ENCODE peak calls at places on chromosomes 13 and 19, in nine cellular contexts. One of them, this sample, is unnamed.

GRCh38 chr19:45467115-45467455 is 711 bp upstream of the FOSB start:
- DNase-seq in heart right ventricle: no peak
- DNase-seq in foreskin fibroblast: no peak
- DNase-seq in stimulated activated CD4-positive, alpha-beta T cell treated with anti-CD3 and anti-CD28 coated beads, Interleukin-4, amount 100 ng/mL, for 24 hours: no peak
- DNase-seq in activated CD8-positive, alpha-beta memory T cell treated with anti-CD3 and anti-CD28 coated beads, Interleukin-2, amount 50 U/mL, for 48 hours: no peak
- DNase-seq in GM23338: peak; percentile 47
- DNase-seq in left ventricle myocardium inferior: no peak
- DNase-seq in activated CD4-positive, CD25-positive, alpha-beta regulatory T cell: no peak
- DNase-seq in fibroblast of mammary gland: no peak
- DNase-seq in this sample: no peak

GRCh38 chr13:32234914-32235313 is 80.2 kb downstream of the ZAR1L start:
- DNase-seq in heart right ventricle: no peak
- DNase-seq in foreskin fibroblast: no peak
- DNase-seq in stimulated activated CD4-positive, alpha-beta T cell treated with anti-CD3 and anti-CD28 coated beads, Interleukin-4, amount 100 ng/mL, for 24 hours: no peak
- DNase-seq in activated CD8-positive, alpha-beta memory T cell treated with anti-CD3 and anti-CD28 coated beads, Interleukin-2, amount 50 U/mL, for 48 hours: no peak
- DNase-seq in GM23338: no peak
- DNase-seq in left ventricle myocardium inferior: no peak
- DNase-seq in activated CD4-positive, CD25-positive, alpha-beta regulatory T cell: no peak
- DNase-seq in fibroblast of mammary gland: no peak
- DNase-seq in this sample: no peak

GRCh38 chr19:51093510-51094345 is 11.0 kb upstream of the KLK14 start:
- DNase-seq in heart right ventricle: no peak
- DNase-seq in foreskin fibroblast: no peak
- DNase-seq in stimulated activated CD4-positive, alpha-beta T cell treated with anti-CD3 and anti-CD28 coated beads, Interleukin-4, amount 100 ng/mL, for 24 hours: no peak
- DNase-seq in activated CD8-positive, alpha-beta memory T cell treated with anti-CD3 and anti-CD28 coated beads, Interleukin-2, amount 50 U/mL, for 48 hours: no peak
- DNase-seq in GM23338: no peak
- DNase-seq in left ventricle myocardium inferior: no peak
- DNase-seq in activated CD4-positive, CD25-positive, alpha-beta regulatory T cell: no peak
- DNase-seq in fibroblast of mammary gland: no peak
- DNase-seq in this sample: no peak

GRCh38 chr19:57747472-57747807 is 825 bp downstream of the ZNF776 start:
- DNase-seq in heart right ventricle: no peak
- DNase-seq in foreskin fibroblast: no peak
- DNase-seq in stimulated activated CD4-positive, alpha-beta T cell treated with anti-CD3 and anti-CD28 coated beads, Interleukin-4, amount 100 ng/mL, for 24 hours: no peak
- DNase-seq in activated CD8-positive, alpha-beta memory T cell treated with anti-CD3 and anti-CD28 coated beads, Interleukin-2, amount 50 U/mL, for 48 hours: no peak
- DNase-seq in GM23338: no peak
- DNase-seq in left ventricle myocardium inferior: no peak
- DNase-seq in activated CD4-positive, CD25-positive, alpha-beta regulatory T cell: no peak
- DNase-seq in fibroblast of mammary gland: no peak
- DNase-seq in this sample: no peak

GRCh38 chr19:55688422-55689218 is 13.6 kb downstream of the EPN1 start:
- DNase-seq in heart right ventricle: no peak
- DNase-seq in foreskin fibroblast: no peak
- DNase-seq in stimulated activated CD4-positive, alpha-beta T cell treated with anti-CD3 and anti-CD28 coated beads, Interleukin-4, amount 100 ng/mL, for 24 hours: no peak
- DNase-seq in activated CD8-positive, alpha-beta memory T cell treated with anti-CD3 and anti-CD28 coated beads, Interleukin-2, amount 50 U/mL, for 48 hours: no peak
- DNase-seq in GM23338: no peak
- DNase-seq in left ventricle myocardium inferior: peak; percentile 14
- DNase-seq in activated CD4-positive, CD25-positive, alpha-beta regulatory T cell: no peak
- DNase-seq in fibroblast of mammary gland: no peak
- DNase-seq in this sample: peak; percentile 62

GRCh38 chr19:6580313-6580712 is 10.6 kb downstream of the CD70 start:
- DNase-seq in heart right ventricle: no peak
- DNase-seq in foreskin fibroblast: peak; percentile 18
- DNase-seq in stimulated activated CD4-positive, alpha-beta T cell treated with anti-CD3 and anti-CD28 coated beads, Interleukin-4, amount 100 ng/mL, for 24 hours: no peak
- DNase-seq in activated CD8-positive, alpha-beta memory T cell treated with anti-CD3 and anti-CD28 coated beads, Interleukin-2, amount 50 U/mL, for 48 hours: no peak
- DNase-seq in GM23338: no peak
- DNase-seq in left ventricle myocardium inferior: no peak
- DNase-seq in activated CD4-positive, CD25-positive, alpha-beta regulatory T cell: no peak
- DNase-seq in fibroblast of mammary gland: peak; percentile 93
- DNase-seq in this sample: no peak

GRCh38 chr13:28339419-28339818 is 155.5 kb downstream of the FLT1 start:
- DNase-seq in heart right ventricle: no peak
- DNase-seq in foreskin fibroblast: peak; percentile 47
- DNase-seq in stimulated activated CD4-positive, alpha-beta T cell treated with anti-CD3 and anti-CD28 coated beads, Interleukin-4, amount 100 ng/mL, for 24 hours: no peak
- DNase-seq in activated CD8-positive, alpha-beta memory T cell treated with anti-CD3 and anti-CD28 coated beads, Interleukin-2, amount 50 U/mL, for 48 hours: no peak
- DNase-seq in GM23338: no peak
- DNase-seq in left ventricle myocardium inferior: no peak
- DNase-seq in activated CD4-positive, CD25-positive, alpha-beta regulatory T cell: no peak
- DNase-seq in fibroblast of mammary gland: peak; percentile 16
- DNase-seq in this sample: no peak

GRCh38 chr13:105763851-105764250 is 771.6 kb downstream of the EFNB2 start:
- DNase-seq in heart right ventricle: no peak
- DNase-seq in foreskin fibroblast: no peak
- DNase-seq in stimulated activated CD4-positive, alpha-beta T cell treated with anti-CD3 and anti-CD28 coated beads, Interleukin-4, amount 100 ng/mL, for 24 hours: no peak
- DNase-seq in activated CD8-positive, alpha-beta memory T cell treated with anti-CD3 and anti-CD28 coated beads, Interleukin-2, amount 50 U/mL, for 48 hours: no peak
- DNase-seq in GM23338: no peak
- DNase-seq in left ventricle myocardium inferior: no peak
- DNase-seq in activated CD4-positive, CD25-positive, alpha-beta regulatory T cell: no peak
- DNase-seq in fibroblast of mammary gland: peak; percentile 1
- DNase-seq in this sample: no peak

GRCh38 chr13:58852076-58852475 is 1220.5 kb downstream of the PCDH17 start:
- DNase-seq in heart right ventricle: no peak
- DNase-seq in foreskin fibroblast: no peak
- DNase-seq in stimulated activated CD4-positive, alpha-beta T cell treated with anti-CD3 and anti-CD28 coated beads, Interleukin-4, amount 100 ng/mL, for 24 hours: no peak
- DNase-seq in activated CD8-positive, alpha-beta memory T cell treated with anti-CD3 and anti-CD28 coated beads, Interleukin-2, amount 50 U/mL, for 48 hours: no peak
- DNase-seq in GM23338: no peak
- DNase-seq in left ventricle myocardium inferior: no peak
- DNase-seq in activated CD4-positive, CD25-positive, alpha-beta regulatory T cell: no peak
- DNase-seq in fibroblast of mammary gland: no peak
- DNase-seq in this sample: no peak

GRCh38 chr19:5881543-5882299 is 11.4 kb upstream of the FUT5 start:
- DNase-seq in heart right ventricle: no peak
- DNase-seq in foreskin fibroblast: no peak
- DNase-seq in stimulated activated CD4-positive, alpha-beta T cell treated with anti-CD3 and anti-CD28 coated beads, Interleukin-4, amount 100 ng/mL, for 24 hours: no peak
- DNase-seq in activated CD8-positive, alpha-beta memory T cell treated with anti-CD3 and anti-CD28 coated beads, Interleukin-2, amount 50 U/mL, for 48 hours: no peak
- DNase-seq in GM23338: no peak
- DNase-seq in left ventricle myocardium inferior: no peak
- DNase-seq in activated CD4-positive, CD25-positive, alpha-beta regulatory T cell: no peak
- DNase-seq in fibroblast of mammary gland: no peak
- DNase-seq in this sample: no peak